ENCODE peak calls at places on chromosomes 16 and 17, in six cellular contexts. A, B, Z, M, L and N are unnamed samples.

GRCh38 chr16:48831081-48831722 is 221.2 kb upstream of the N4BP1 start:
- DNase-seq in A (peak), B (no peak), Z (no peak), M (no peak), L (no peak), N (peak)

GRCh38 chr16:57475711-57476339 is 10.5 kb downstream of the DOK4 start:
- DNase-seq in A (peak), B (no peak), Z (no peak), M (no peak), L (no peak), N (peak)

GRCh38 chr17:80151333-80151732 is 4.4 kb upstream of the EIF4A3 start:
- DNase-seq in A (no peak), B (no peak), Z (no peak), M (no peak), L (peak), N (no peak)

GRCh38 chr16:11946433-11946832 is 4.6 kb upstream of the NPIPB2 start:
- DNase-seq in A (no peak), B (no peak), Z (no peak), M (no peak), L (no peak), N (no peak)

GRCh38 chr16:15723808-15724207 is 73.8 kb downstream of the NDE1 start:
- DNase-seq in A (no peak), B (no peak), Z (no peak), M (no peak), L (no peak), N (no peak)

GRCh38 chr17:3968017-3968416 is 3.8 kb upstream of the ATP2A3 start:
- DNase-seq in A (no peak), B (no peak), Z (no peak), M (no peak), L (no peak), N (peak)

GRCh38 chr16:88649195-88649923 is 1.5 kb downstream of the CYBA start:
- DNase-seq in A (no peak), B (no peak), Z (no peak), M (no peak), L (no peak), N (no peak)

GRCh38 chr16:87178977-87179376 is 138.2 kb downstream of the C16orf95 start:
- DNase-seq in A (no peak), B (no peak), Z (no peak), M (no peak), L (peak), N (no peak)

GRCh38 chr16:85661131-85662035 is 27.4 kb downstream of the GINS2 start:
- DNase-seq in A (no peak), B (no peak), Z (no peak), M (no peak), L (no peak), N (no peak)

GRCh38 chr17:9935408-9935807 is 30.3 kb upstream of the RCVRN start:
- DNase-seq in A (no peak), B (no peak), Z (no peak), M (peak), L (no peak), N (no peak)

GRCh38 chr17:40303706-40304450 is 5.1 kb upstream of the RARA start:
- DNase-seq in A (no peak), B (peak), Z (no peak), M (no peak), L (no peak), N (no peak)

GRCh38 chr17:39774043-39774442 is 36.3 kb downstream of the GRB7 start:
- DNase-seq in A (no peak), B (no peak), Z (no peak), M (no peak), L (no peak), N (no peak)

GRCh38 chr16:81476732-81477131 is 32.1 kb downstream of the CMIP start:
- DNase-seq in A (no peak), B (no peak), Z (no peak), M (no peak), L (no peak), N (no peak)

GRCh38 chr16:50539822-50540710 is 8.1 kb upstream of the NKD1 start:
- DNase-seq in A (peak), B (no peak), Z (no peak), M (no peak), L (no peak), N (peak)

GRCh38 chr16:17501321-17501720 is 30.6 kb upstream of the XYLT1 start:
- DNase-seq in A (no peak), B (no peak), Z (no peak), M (no peak), L (no peak), N (no peak)

GRCh38 chr16:86403541-86404163 is 106.7 kb upstream of the FOXF1 start:
- DNase-seq in A (no peak), B (no peak), Z (no peak), M (no peak), L (peak), N (no peak)

GRCh38 chr17:49984283-49984682 is 10.7 kb downstream of the DLX3 start:
- DNase-seq in A (peak), B (no peak), Z (no peak), M (no peak), L (no peak), N (no peak)

GRCh38 chr16:74275031-74275636 is 21.5 kb upstream of the PSMD7 start:
- DNase-seq in A (no peak), B (peak), Z (no peak), M (no peak), L (peak), N (no peak)
- TF ChIP-seq CTCF in A (peak), B (peak), Z (no peak), M (no peak), L (peak), N (peak)

DNA sequence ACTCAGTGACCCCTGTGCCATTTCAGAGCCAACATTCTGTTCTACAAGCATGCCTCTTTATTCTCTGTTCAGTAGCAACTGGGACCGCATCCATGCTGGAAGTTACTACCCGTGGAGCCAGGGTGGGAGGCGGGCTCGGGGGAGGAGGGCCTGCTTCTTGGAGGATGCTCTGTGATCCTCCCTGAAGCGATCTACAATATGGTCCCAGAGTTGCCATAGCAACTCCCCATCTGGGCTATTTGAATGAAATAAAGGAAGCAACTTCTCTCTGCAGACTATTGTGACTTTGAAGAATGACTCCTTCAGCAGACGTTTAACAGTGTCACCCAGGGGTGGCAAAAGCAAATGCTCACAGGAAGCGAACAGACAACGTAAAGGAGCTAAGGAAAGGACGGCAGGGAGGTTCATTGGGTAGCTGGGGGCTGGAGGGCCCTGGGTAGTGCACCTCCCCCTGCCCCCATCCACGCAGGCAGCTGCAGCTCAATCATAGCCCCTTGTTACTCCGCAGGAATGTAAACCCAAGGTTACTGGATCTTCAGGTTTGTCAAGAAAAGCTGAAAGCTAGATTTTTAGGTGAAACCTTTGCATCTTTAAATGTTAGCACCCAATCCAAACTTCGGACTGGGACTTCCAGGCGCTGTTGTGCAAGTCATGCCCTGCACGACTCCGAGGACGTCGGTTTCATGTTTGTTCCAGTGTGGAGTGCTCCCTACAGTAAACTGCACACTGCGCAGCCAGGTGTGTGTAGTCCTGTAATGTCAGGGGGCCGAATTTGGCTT is 51.1 kb upstream of the MEAK7 start:
- DNase-seq in A (peak), B (no peak), Z (no peak), M (no peak), L (no peak), N (no peak)
- TF ChIP-seq CTCF in A (no peak), B (no peak), Z (no peak), M (no peak), L (no peak), N (no peak)

GRCh38 chr16:66099261-66099660 is 267.2 kb upstream of the CDH5 start:
- DNase-seq in A (no peak), B (no peak), Z (no peak), M (no peak), L (no peak), N (peak)
- TF ChIP-seq CTCF in A (no peak), B (no peak), Z (no peak), M (no peak), L (no peak), N (no peak)

GRCh38 chr16:73217654-73218053 is 169.7 kb upstream of the ZFHX3 start:
- DNase-seq in A (peak), B (no peak), Z (no peak), M (no peak), L (no peak), N (no peak)
- TF ChIP-seq CTCF in A (peak), B (no peak), Z (no peak), M (no peak), L (peak), N (peak)

GRCh38 chr16:2243031-2243528 is 6.8 kb downstream of the DNASE1L2 start:
- DNase-seq in A (no peak), B (no peak), Z (no peak), M (no peak), L (no peak), N (no peak)
- TF ChIP-seq CTCF in A (peak), B (no peak), Z (no peak), M (no peak), L (no peak), N (peak)

GRCh38 chr17:38657824-38658740 is 16.7 kb downstream of the EPOP start:
- DNase-seq in A (no peak), B (no peak), Z (no peak), M (no peak), L (no peak), N (no peak)

GRCh38 chr17:38659415-38659814 is 15.3 kb downstream of the EPOP start:
- DNase-seq in A (no peak), B (no peak), Z (no peak), M (no peak), L (no peak), N (no peak)

GRCh38 chr17:38654411-38655398 is 20.1 kb downstream of the EPOP start:
- DNase-seq in A (no peak), B (no peak), Z (no peak), M (no peak), L (no peak), N (no peak)

GRCh38 chr17:38658741-38659345 is 15.9 kb downstream of the EPOP start:
- DNase-seq in A (no peak), B (no peak), Z (no peak), M (no peak), L (no peak), N (no peak)

GRCh38 chr17:38656959-38657823 is 17.6 kb downstream of the EPOP start:
- DNase-seq in A (peak), B (no peak), Z (no peak), M (no peak), L (no peak), N (no peak)
- TF ChIP-seq CTCF in A (no peak), B (no peak), Z (no peak), M (peak), L (no peak), N (no peak)

GRCh38 chr17:46194393-46195216 is 1.4 kb upstream of the KANSL1 start:
- DNase-seq in A (peak), B (no peak), Z (no peak), M (no peak), L (peak), N (peak)
- TF ChIP-seq CTCF in A (peak), B (peak), Z (no peak), M (no peak), L (peak), N (peak)

GRCh38 chr16:5865231-5865630 is 767.6 kb upstream of the EEF2KMT start:
- DNase-seq in A (no peak), B (peak), Z (no peak), M (no peak), L (no peak), N (no peak)

GRCh38 chr16:5867250-5867649 is 769.7 kb upstream of the EEF2KMT start:
- DNase-seq in A (no peak), B (no peak), Z (no peak), M (no peak), L (no peak), N (no peak)

GRCh38 chr16:5863207-5863606 is 765.6 kb upstream of the EEF2KMT start:
- DNase-seq in A (no peak), B (no peak), Z (no peak), M (no peak), L (no peak), N (no peak)

GRCh38 chr16:5862103-5863003 is 764.8 kb upstream of the EEF2KMT start:
- DNase-seq in A (no peak), B (no peak), Z (no peak), M (no peak), L (no peak), N (no peak)
- TF ChIP-seq CTCF in A (no peak), B (no peak), Z (no peak), M (no peak), L (no peak), N (no peak)

DNA sequence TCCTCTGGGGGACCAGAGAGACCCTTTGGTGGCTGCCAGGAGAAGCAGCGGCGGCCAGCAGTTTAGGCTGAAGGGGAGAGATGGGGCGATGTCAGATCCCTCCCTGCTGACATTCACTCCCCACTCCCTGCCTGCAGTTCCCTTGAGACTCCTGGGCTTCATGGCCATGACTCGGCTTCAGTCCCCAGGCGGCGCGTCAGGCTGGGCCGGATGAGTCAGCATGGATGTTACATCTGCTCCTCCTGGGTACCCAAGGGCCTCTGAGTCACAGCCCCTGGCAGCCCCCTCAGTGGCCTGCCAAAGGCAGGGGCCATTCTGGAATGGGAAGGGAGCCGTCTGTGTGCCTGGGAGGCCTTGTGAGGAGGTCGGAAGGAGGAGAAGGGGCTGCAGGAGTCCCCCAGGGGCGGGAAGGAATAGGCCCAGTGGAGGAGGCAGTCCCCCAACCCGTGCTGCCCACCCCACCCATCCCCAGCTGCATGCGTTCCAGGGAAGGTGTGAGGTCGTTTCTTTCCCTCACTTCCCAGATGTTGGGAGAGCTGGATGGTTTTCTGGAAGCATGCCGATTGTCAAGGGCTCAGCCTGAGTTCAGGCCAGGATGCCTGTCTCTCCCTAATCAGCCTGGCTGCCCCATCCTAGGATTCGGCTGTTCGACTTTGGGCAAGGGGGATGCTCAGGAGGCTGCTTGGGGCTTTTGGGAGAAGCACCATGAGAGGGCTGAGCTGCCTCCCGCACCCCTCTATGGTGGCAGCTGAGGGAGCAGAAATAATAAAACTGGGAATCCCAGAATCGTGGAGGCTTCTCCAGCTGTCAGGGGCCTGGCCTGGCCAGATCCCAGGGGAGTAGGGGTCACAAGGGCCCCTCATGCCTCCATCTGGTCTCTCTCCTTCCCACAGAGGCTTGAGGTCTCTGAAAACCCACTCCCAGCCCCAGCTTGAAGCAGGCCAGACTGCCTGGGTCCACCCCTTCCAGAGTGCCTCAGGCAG is 9.7 kb downstream of the RHBDL3 start:
- DNase-seq in A (no peak), B (peak), Z (no peak), M (no peak), L (peak), N (peak)
- TF ChIP-seq CTCF in A (no peak), B (no peak), Z (no peak), M (no peak), L (no peak), N (no peak)

GRCh38 chr17:17568772-17569195 is 22.7 kb downstream of the PEMT start:
- DNase-seq in A (peak), B (no peak), Z (peak), M (no peak), L (peak), N (peak)

GRCh38 chr17:17569691-17570090 is 21.8 kb downstream of the PEMT start:
- DNase-seq in A (no peak), B (no peak), Z (no peak), M (no peak), L (no peak), N (no peak)

GRCh38 chr17:17572010-17572785 is 19.3 kb downstream of the PEMT start:
- DNase-seq in A (no peak), B (no peak), Z (no peak), M (no peak), L (no peak), N (no peak)

GRCh38 chr17:17570798-17571716 is 20.5 kb downstream of the PEMT start:
- DNase-seq in A (no peak), B (no peak), Z (no peak), M (no peak), L (no peak), N (no peak)

DNA sequence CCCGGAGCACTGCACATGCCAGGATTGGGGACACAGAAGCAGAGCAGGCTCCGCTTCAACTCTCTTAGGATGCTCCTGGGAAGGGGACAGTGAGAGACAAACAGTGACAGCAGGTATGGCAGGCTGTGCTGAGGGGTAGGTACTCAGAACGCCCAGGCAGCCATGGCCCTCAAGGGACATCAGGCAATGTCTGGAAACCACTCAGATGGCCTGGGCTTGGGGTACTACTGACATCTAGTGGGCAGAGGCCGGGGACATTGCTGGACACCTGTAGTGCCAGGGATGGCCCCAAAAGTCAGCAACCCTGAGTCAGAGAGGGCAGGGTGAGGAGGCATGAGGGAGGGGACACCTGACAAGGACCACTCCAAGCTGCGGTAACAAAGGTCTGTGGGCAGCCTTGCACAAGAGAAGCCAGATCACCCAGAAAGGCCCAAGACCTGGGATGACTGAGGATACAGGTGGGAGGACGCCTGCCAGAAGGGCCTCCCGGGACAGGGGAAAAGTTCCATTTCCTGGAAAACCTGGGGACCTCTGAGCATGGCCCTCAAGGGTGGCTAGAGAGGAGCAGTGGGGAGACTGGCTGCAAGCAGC is 21.2 kb downstream of the PEMT start:
- DNase-seq in A (peak), B (peak), Z (no peak), M (no peak), L (no peak), N (peak)
- TF ChIP-seq CTCF in A (peak), B (peak), Z (no peak), M (no peak), L (peak), N (peak)